ENCODE peak calls at places on chromosomes 3 and 15, in four cellular contexts. C is A549, M is WTC11, U is K562. S is an unnamed sample.

GRCh38 chr3:60290093-60290492 is 961.2 kb downstream of the FHIT start:
- DNase-seq in C (no peak), M (no peak), U (no peak), S (no peak)

GRCh38 chr3:133931084-133931483 is 35.4 kb upstream of the RAB6B start:
- DNase-seq in C (no peak), M (no peak), U (no peak), S (no peak)

GRCh38 chr15:41893422-41894250 is at the start of gene SPTBN5:
- DNase-seq in C (no peak), M (no peak), U (no peak), S (peak)

GRCh38 chr3:27353221-27353620 is 16.0 kb downstream of the NEK10 start:
- DNase-seq in C (no peak), M (no peak), U (no peak), S (no peak)

GRCh38 chr15:51600114-51600513 is 22.5 kb downstream of the DMXL2 start:
- DNase-seq in C (no peak), M (no peak), U (no peak), S (no peak)

GRCh38 chr15:43903864-43904290 is 77.1 kb downstream of the WDR76 start:
- DNase-seq in C (peak), M (peak), U (peak), S (peak)

GRCh38 chr3:136381051-136381450 is 130.9 kb downstream of the PCCB start:
- DNase-seq in C (no peak), M (no peak), U (no peak), S (no peak)

GRCh38 chr3:134037168-134037567 is 7.4 kb upstream of the SLCO2A1 start:
- DNase-seq in C (no peak), M (no peak), U (no peak), S (no peak)

GRCh38 chr3:46100812-46101211 is 73.5 kb upstream of the XCR1 start:
- DNase-seq in C (no peak), M (no peak), U (no peak), S (no peak)

GRCh38 chr15:58510715-58511465 is 79.1 kb downstream of the LIPC start:
- DNase-seq in C (no peak), M (no peak), U (no peak), S (no peak)

GRCh38 chr15:31537770-31538592 is 211.3 kb downstream of the KLF13 start:
- DNase-seq in C (no peak), M (no peak), U (no peak), S (no peak)

GRCh38 chr3:46208167-46208704 is at the start of gene CCR1:
- DNase-seq in C (no peak), M (peak), U (peak), S (peak)

GRCh38 chr3:50275160-50275995 is 3.5 kb upstream of the LSMEM2 start:
- DNase-seq in C (no peak), M (peak), U (no peak), S (no peak)

GRCh38 chr3:151003024-151003771 is 30.7 kb upstream of the CLRN1 start:
- DNase-seq in C (no peak), M (no peak), U (no peak), S (peak)

GRCh38 chr3:52783211-52783555 is 5.8 kb downstream of the ITIH1 start:
- DNase-seq in C (no peak), M (peak), U (no peak), S (no peak)

GRCh38 chr3:74106882-74107281 is 482.1 kb upstream of the PDZRN3 start:
- DNase-seq in C (no peak), M (no peak), U (no peak), S (no peak)

GRCh38 chr3:124597273-124597672 is 133.0 kb upstream of the UMPS start:
- DNase-seq in C (no peak), M (no peak), U (no peak), S (no peak)

GRCh38 chr15:40098489-40099261 is 10.0 kb downstream of the BMF start:
- DNase-seq in C (peak), M (no peak), U (peak), S (peak)
- TF ChIP-seq NR3C1 in C (no peak), M (no peak), U (no peak), S (no peak)

GRCh38 chr3:8441969-8442559 is 59.6 kb upstream of the LMCD1 start:
- DNase-seq in C (peak), M (peak), U (peak), S (peak)
- TF ChIP-seq NR3C1 in C (no peak), M (no peak), U (no peak), S (no peak)

GRCh38 chr3:4834403-4834866 is 144.8 kb upstream of the BHLHE40 start:
- DNase-seq in C (no peak), M (no peak), U (no peak), S (no peak)
- TF ChIP-seq NR3C1 in C (no peak), M (no peak), U (no peak), S (no peak)

GRCh38 chr15:85312486-85312885 is 67.9 kb upstream of the AKAP13 start:
- DNase-seq in C (no peak), M (no peak), U (no peak), S (peak)
- TF ChIP-seq NR3C1 in C (no peak), M (no peak), U (no peak), S (no peak)

DNA sequence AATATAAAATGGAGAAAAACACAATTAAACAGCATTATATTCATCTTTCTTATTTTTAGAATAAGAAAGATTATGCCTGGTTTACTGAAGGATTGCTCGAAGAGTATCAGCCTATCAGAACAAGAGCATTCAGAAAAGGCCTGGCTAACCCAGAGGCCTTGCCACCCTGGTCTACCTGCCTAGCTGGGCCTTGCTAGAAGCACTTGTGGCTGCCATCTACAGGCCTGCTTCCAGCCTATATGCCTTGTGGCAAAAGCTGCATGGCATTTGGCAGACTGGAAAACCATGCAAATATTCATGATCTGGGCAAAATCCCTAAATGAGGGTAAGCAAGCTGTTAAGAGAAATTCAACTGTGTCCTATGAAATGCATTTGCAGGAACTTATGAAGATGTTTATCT is 9.3 kb upstream of the ATP13A4 start:
- DNase-seq in C (no peak), M (peak), U (no peak), S (peak)
- TF ChIP-seq NR3C1 in C (no peak), M (no peak), U (no peak), S (no peak)

DNA sequence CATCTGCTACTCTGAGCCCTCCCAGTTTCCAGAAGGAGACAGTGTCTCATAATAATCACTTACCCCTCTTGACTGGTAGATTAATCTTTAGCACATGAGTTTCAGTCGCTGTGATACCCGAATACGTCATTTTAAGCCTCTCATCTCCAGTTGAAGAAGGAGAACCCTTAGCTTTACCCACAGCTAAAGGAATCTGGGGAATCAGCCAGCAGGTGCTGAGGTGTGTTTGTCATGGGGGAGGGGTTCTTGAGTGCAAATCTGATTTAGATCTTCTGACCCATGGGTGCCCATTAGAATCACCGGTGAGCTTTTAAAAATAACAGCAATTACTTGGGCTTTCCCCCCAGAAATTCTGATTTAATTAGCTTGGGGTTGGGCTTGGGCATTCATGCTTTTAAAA is 56.1 kb upstream of the EPHB3 start:
- DNase-seq in C (no peak), M (no peak), U (no peak), S (no peak)
- TF ChIP-seq NR3C1 in C (no peak), M (no peak), U (no peak), S (no peak)

GRCh38 chr3:14432996-14433572 is 30.7 kb downstream of the SLC6A6 start:
- DNase-seq in C (no peak), M (no peak), U (no peak), S (no peak)

GRCh38 chr3:14434105-14434504 is 31.7 kb downstream of the SLC6A6 start:
- DNase-seq in C (no peak), M (no peak), U (no peak), S (no peak)

GRCh38 chr3:14431556-14431927 is 29.1 kb downstream of the SLC6A6 start:
- DNase-seq in C (no peak), M (no peak), U (peak), S (no peak)

GRCh38 chr3:14430706-14431470 is 28.5 kb downstream of the SLC6A6 start:
- DNase-seq in C (no peak), M (no peak), U (no peak), S (no peak)

DNA sequence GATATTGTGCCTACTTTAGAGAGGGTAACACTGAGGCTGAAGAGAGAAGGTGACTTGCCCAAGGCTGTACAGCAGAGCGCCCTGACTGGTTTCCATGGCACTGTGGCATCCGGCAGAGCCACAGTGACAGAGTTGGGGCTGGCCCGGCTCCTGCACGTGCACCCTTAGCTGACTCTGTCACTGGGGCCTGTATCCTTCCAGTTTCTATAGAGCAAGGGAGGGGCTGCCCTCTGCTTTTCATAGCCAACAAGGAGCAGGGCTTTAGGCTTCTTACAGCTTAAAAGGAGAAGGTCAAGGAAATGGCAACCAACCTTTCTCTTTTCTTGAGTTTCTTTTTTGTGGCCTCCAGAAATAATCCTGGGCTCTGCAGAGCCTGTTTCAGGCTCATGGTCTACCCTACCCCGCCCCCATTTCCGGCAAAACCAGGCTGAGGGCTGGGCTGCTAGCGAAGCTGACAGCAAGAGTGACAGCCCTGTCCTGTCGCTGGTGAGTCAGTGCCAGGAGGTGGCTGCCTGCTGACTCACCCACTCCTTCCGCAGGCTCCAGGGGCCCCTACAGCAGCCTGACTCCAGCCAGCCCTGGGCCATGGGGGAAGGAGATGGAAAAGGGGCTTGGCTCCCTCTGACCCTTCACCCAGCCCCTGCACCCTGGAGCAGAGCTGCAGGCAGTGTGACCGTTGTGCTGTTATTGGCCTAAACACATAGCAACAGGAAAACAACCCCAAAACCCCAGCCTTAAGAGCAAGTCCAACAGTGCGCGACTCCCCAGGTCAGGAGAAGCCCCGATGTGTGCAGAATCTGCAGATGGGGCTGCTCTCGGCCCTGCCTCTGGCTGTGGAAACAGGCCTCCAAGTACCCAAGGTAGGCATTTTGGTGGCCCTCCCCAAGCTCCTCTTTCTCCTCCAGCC is 29.8 kb downstream of the SLC6A6 start:
- DNase-seq in C (peak), M (no peak), U (peak), S (peak)
- TF ChIP-seq NR3C1 in C (no peak), M (no peak), U (no peak), S (no peak)

S was measured in HepG2.